ENCODE peak calls at places on chromosome 12, in nine cellular contexts. J is activated CD4-positive, alpha-beta T cell treated with anti-CD3 and anti-CD28 coated beads, Interleukin-2, amount 50 U/mL, for 1 hour; B is left cardiac atrium; S is Right ventricle myocardium inferior; Z is B cell; E is NCI-H510A treated with DMSO at 0.1 percent for 48 hours; G is progenitor cell of endocrine pancreas; U is T follicular helper cell; R is GM04504. M is an unnamed sample.

GRCh38 chr12:2183556-2184541 is 131.1 kb downstream of the CACNA1C start:
- DNase-seq in B (no peak), R (peak), U (no peak), J (no peak), S (no peak), E (no peak), Z (no peak), G (no peak), M (no peak)

GRCh38 chr12:74896186-74896585 is 313.5 kb downstream of the KCNC2 start:
- DNase-seq in E (no peak), G (no peak), R (no peak), S (no peak), J (no peak), U (no peak), Z (no peak), B (no peak), M (peak)

GRCh38 chr12:116172224-116172849 is 105.2 kb downstream of the MED13L start:
- DNase-seq in B (no peak), U (no peak), G (no peak), J (no peak), R (no peak), S (no peak), E (no peak), Z (no peak), M (no peak)

GRCh38 chr12:12902036-12902435 is 10.7 kb downstream of the GPRC5A start:
- DNase-seq in Z (no peak), G (no peak), J (no peak), E (no peak), S (no peak), U (no peak), B (no peak), R (no peak), M (no peak)

GRCh38 chr12:78239566-78239965 is 408.9 kb downstream of the NAV3 start:
- DNase-seq in R (no peak), U (no peak), E (no peak), G (no peak), B (no peak), Z (no peak), S (no peak), J (no peak), M (no peak)

GRCh38 chr12:1587927-1588573 is 6.3 kb downstream of the FBXL14 start:
- DNase-seq in B (no peak), R (no peak), Z (no peak), G (no peak), E (no peak), U (no peak), S (no peak), J (no peak), M (no peak)

GRCh38 chr12:52575256-52575655 is 1.6 kb upstream of the KRT74 start:
- DNase-seq in U (no peak), B (no peak), S (no peak), E (no peak), J (no peak), R (no peak), Z (no peak), G (no peak), M (no peak)

GRCh38 chr12:15035185-15035584 is 62.3 kb downstream of the PDE6H start:
- DNase-seq in G (no peak), S (no peak), Z (no peak), U (no peak), E (no peak), J (no peak), R (no peak), B (no peak), M (no peak)

GRCh38 chr12:68972570-68972969 is 39.6 kb upstream of the CPM start:
- DNase-seq in U (no peak), E (no peak), Z (no peak), S (no peak), G (no peak), J (no peak), B (no peak), R (no peak), M (no peak)

GRCh38 chr12:93031028-93031427 is 101.9 kb upstream of the EEA1 start:
- DNase-seq in S (no peak), Z (no peak), J (no peak), R (no peak), E (no peak), B (no peak), G (no peak), U (no peak), M (no peak)

GRCh38 chr12:106138646-106139421 is at the start of gene NUAK1:
- DNase-seq in U (no peak), J (no peak), R (no peak), Z (peak), G (peak), S (peak), B (peak), E (peak), M (no peak)

M was measured in epithelial cell of proximal tubule.